ENCODE peak calls at places on chromosomes 11 and 22, in eight cellular contexts. F is osteocyte; X is HFFc6; E is GM04504; M is NCI-H774; P is stimulated activated CD8-positive, alpha-beta memory T cell treated with anti-CD3 and anti-CD28 coated beads, Interleukin-15, amount 100 ng/mL, for 24 hours; Z is effector memory CD8-positive, alpha-beta T cell; Y is fibroblast of villous mesenchyme. Q is an unnamed sample.
A peak's percentile ranks its signal among the peaks of the same experiment; 100 is the strongest.

GRCh38 chr22:16824718-16825687 is at the start of gene XKR3:
- DNase-seq in F (no peak), X (no peak), E (no peak), M (no peak), P (no peak), Z (no peak), Y (no peak), Q (no peak)

GRCh38 chr11:119990306-119991021 is 147.4 kb downstream of the TRIM29 start:
- DNase-seq in F (no peak), X (no peak), E (no peak), M (no peak), P (no peak), Z (no peak), Y (no peak), Q (peak; percentile 49)

GRCh38 chr11:94134651-94135512 is 6.2 kb downstream of the PANX1 start:
- DNase-seq in F (no peak), X (peak; percentile 90), E (peak; percentile 87), M (no peak), P (no peak), Z (no peak), Y (peak; percentile 94), Q (no peak)

GRCh38 chr11:111438846-111439520 is 59.9 kb upstream of the POU2AF1 start:
- DNase-seq in F (no peak), X (no peak), E (no peak), M (no peak), P (no peak), Z (no peak), Y (no peak), Q (no peak)

GRCh38 chr11:12506502-12506921 is 129.1 kb downstream of the PARVA start:
- DNase-seq in F (no peak), X (peak; percentile 79), E (no peak), M (no peak), P (no peak), Z (no peak), Y (peak; percentile 94), Q (no peak)

GRCh38 chr22:19062139-19062789 is 59.9 kb downstream of the DGCR2 start:
- DNase-seq in F (peak; percentile 72), X (no peak), E (no peak), M (no peak), P (no peak), Z (no peak), Y (no peak), Q (no peak)

GRCh38 chr11:15074206-15075161 is 1.1 kb downstream of the CALCB start:
- DNase-seq in F (peak; percentile 88), X (peak; percentile 68), E (peak; percentile 30), M (peak; percentile 88), P (peak; percentile 78), Z (peak; percentile 77), Y (peak; percentile 58), Q (no peak)

GRCh38 chr11:83235825-83236224 is 42.3 kb downstream of the ANKRD42 start:
- DNase-seq in F (no peak), X (no peak), E (no peak), M (no peak), P (no peak), Z (no peak), Y (peak; percentile 55), Q (no peak)

GRCh38 chr11:67032830-67033555 is 10.1 kb downstream of the SYT12 start:
- DNase-seq in F (peak; percentile 91), X (peak; percentile 85), E (peak; percentile 69), M (no peak), P (no peak), Z (no peak), Y (peak; percentile 87), Q (peak; percentile 35)

GRCh38 chr22:40213478-40213877 is 35.8 kb downstream of the TNRC6B start:
- DNase-seq in F (peak; percentile 15), X (no peak), E (no peak), M (no peak), P (no peak), Z (no peak), Y (no peak), Q (no peak)

GRCh38 chr11:32893947-32894827 is 1.6 kb downstream of the QSER1 start:
- DNase-seq in F (no peak), X (peak; percentile 87), E (peak; percentile 52), M (peak; percentile 69), P (no peak), Z (no peak), Y (peak; percentile 82), Q (no peak)

GRCh38 chr22:45314054-45314721 is 4.5 kb downstream of the FAM118A start:
- DNase-seq in F (no peak), X (no peak), E (no peak), M (no peak), P (no peak), Z (no peak), Y (peak; percentile 30), Q (no peak)

GRCh38 chr11:104410336-104410735 is 246.4 kb upstream of the PDGFD start:
- DNase-seq in F (no peak), X (no peak), E (no peak), M (no peak), P (no peak), Z (no peak), Y (no peak), Q (no peak)

GRCh38 chr22:42716221-42716620 is 4.4 kb downstream of the A4GALT start:
- DNase-seq in F (no peak), X (no peak), E (no peak), M (no peak), P (no peak), Z (no peak), Y (no peak), Q (no peak)

GRCh38 chr11:127574528-127574927 is 574.0 kb upstream of the KIRREL3 start:
- DNase-seq in F (no peak), X (no peak), E (no peak), M (no peak), P (no peak), Z (no peak), Y (no peak), Q (no peak)

GRCh38 chr11:1217151-1217550 is 5.7 kb upstream of the MUC5B start:
- DNase-seq in F (no peak), X (no peak), E (no peak), M (no peak), P (no peak), Z (no peak), Y (no peak), Q (no peak)

GRCh38 chr22:19107730-19108074 is 14.5 kb downstream of the DGCR2 start:
- DNase-seq in F (no peak), X (no peak), E (no peak), M (no peak), P (no peak), Z (no peak), Y (no peak), Q (no peak)

GRCh38 chr22:44576311-44577260 is 78.6 kb upstream of the RTL6 start:
- DNase-seq in F (no peak), X (no peak), E (no peak), M (no peak), P (no peak), Z (no peak), Y (no peak), Q (no peak)

GRCh38 chr22:50612168-50612714 is 11.6 kb downstream of the MAPK8IP2 start:
- DNase-seq in F (no peak), X (no peak), E (no peak), M (no peak), P (no peak), Z (no peak), Y (no peak), Q (no peak)

GRCh38 chr11:61783717-61784505 is 8.5 kb downstream of the TMEM258 start:
- DNase-seq in F (no peak), X (no peak), E (no peak), M (no peak), P (no peak), Z (no peak), Y (peak; percentile 52), Q (no peak)

GRCh38 chr11:2951235-2952110 is 22.3 kb upstream of the PHLDA2 start:
- DNase-seq in F (no peak), X (peak; percentile 66), E (no peak), M (no peak), P (no peak), Z (no peak), Y (peak; percentile 60), Q (no peak)

GRCh38 chr11:82229346-82229745 is 504.3 kb downstream of the FAM181B start:
- DNase-seq in F (no peak), X (no peak), E (peak; percentile 2), M (peak; percentile 44), P (no peak), Z (no peak), Y (peak; percentile 2), Q (no peak)

GRCh38 chr11:86014221-86014620 is 54.7 kb downstream of the PICALM start:
- DNase-seq in F (no peak), X (no peak), E (no peak), M (no peak), P (no peak), Z (no peak), Y (no peak), Q (no peak)

GRCh38 chr11:19633276-19633675 is 79.4 kb upstream of the NAV2 start:
- DNase-seq in F (no peak), X (no peak), E (no peak), M (no peak), P (no peak), Z (no peak), Y (no peak), Q (peak; percentile 52)

GRCh38 chr11:60252709-60253108 is 9.8 kb upstream of the MS4A4E start:
- DNase-seq in F (no peak), X (no peak), E (no peak), M (no peak), P (no peak), Z (no peak), Y (no peak), Q (no peak)

GRCh38 chr11:42013656-42014201 is 554.3 kb upstream of the LRRC4C start:
- DNase-seq in F (no peak), X (no peak), E (no peak), M (no peak), P (no peak), Z (no peak), Y (no peak), Q (no peak)

Q was measured in substantia nigra.